ENCODE peak calls at places on chromosomes 6 and 20, in nine cellular contexts. C is lung; M is RWPE1; J is sigmoid colon; O is A549; U is CD8-positive, alpha-beta T cell; K is HL-60; G is upper lobe of right lung; B is fibroblast of lung. A is an unnamed sample.

GRCh38 chr6:42450314-42451145 is 1.2 kb downstream of the TRERF1 start:
- DNase-seq in C (no peak), M (peak), J (no peak), O (no peak), U (no peak), K (peak), G (no peak), B (peak), A (no peak)

GRCh38 chr6:112227411-112227810 is 27.0 kb downstream of the LAMA4 start:
- DNase-seq in C (no peak), M (no peak), J (no peak), O (no peak), U (no peak), K (no peak), G (no peak), B (no peak), A (no peak)

GRCh38 chr6:123994891-123995635 is 191.4 kb downstream of the NKAIN2 start:
- DNase-seq in C (no peak), M (no peak), J (no peak), O (no peak), U (no peak), K (no peak), G (no peak), B (no peak), A (no peak)

GRCh38 chr20:64111841-64112641 is 4.7 kb upstream of the NPBWR2 start:
- DNase-seq in C (no peak), M (no peak), J (peak), O (no peak), U (peak), K (peak), G (peak), B (no peak), A (no peak)

GRCh38 chr20:46994341-46994740 is 99.7 kb downstream of the EYA2 start:
- DNase-seq in C (no peak), M (no peak), J (no peak), O (no peak), U (no peak), K (no peak), G (no peak), B (no peak), A (no peak)

GRCh38 chr6:23349521-23350147 is 776.4 kb upstream of the NRSN1 start:
- DNase-seq in C (no peak), M (peak), J (no peak), O (peak), U (no peak), K (no peak), G (no peak), B (peak), A (no peak)

GRCh38 chr6:31771992-31772358 is 5.2 kb downstream of the VWA7 start:
- DNase-seq in C (no peak), M (no peak), J (no peak), O (no peak), U (no peak), K (no peak), G (no peak), B (peak), A (no peak)

GRCh38 chr6:1678201-1678600 is 68.5 kb downstream of the FOXC1 start:
- DNase-seq in C (no peak), M (no peak), J (no peak), O (no peak), U (no peak), K (no peak), G (no peak), B (no peak), A (no peak)

GRCh38 chr6:22756365-22756764 is 187.0 kb downstream of the HDGFL1 start:
- DNase-seq in C (no peak), M (no peak), J (no peak), O (no peak), U (no peak), K (no peak), G (no peak), B (peak), A (no peak)

DNA sequence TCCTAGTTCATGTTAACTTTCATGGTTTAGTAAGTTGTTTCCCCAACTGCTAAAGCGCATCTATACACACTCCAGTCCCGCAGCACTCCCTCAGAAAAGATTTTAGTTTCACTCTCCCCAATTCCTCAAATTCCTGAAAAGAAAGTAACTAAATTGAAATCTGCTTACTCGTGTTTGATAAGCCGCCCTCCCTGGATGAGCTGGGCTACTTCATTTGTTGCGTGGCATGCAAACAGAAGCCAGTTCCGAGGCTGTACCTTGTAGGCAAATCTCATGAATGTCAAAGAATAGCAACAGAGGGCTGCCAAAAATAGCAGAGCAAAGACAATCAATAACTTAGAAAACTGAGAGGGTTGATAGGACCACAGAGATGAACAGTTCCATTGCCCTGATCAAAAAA is 16.9 kb downstream of the MPC1 start:
- DNase-seq in C (no peak), M (no peak), J (no peak), O (no peak), U (no peak), K (no peak), G (no peak), B (no peak), A (no peak)
- H3K27ac ChIP-seq in C (no peak), M (no peak), J (peak), O (no peak), U (no peak), K (no peak), G (no peak), B (no peak), A (no peak)

GRCh38 chr20:60058869-60059268 is 100.6 kb downstream of the CDH26 start:
- DNase-seq in C (no peak), M (no peak), J (peak), O (no peak), U (no peak), K (peak), G (no peak), B (no peak), A (no peak)
- H3K27ac ChIP-seq in C (no peak), M (peak), J (no peak), O (no peak), U (peak), K (peak), G (peak), B (no peak), A (peak)

GRCh38 chr20:36645353-36645752 is 643 bp downstream of the SLA2 start:
- DNase-seq in C (no peak), M (no peak), J (no peak), O (no peak), U (no peak), K (no peak), G (no peak), B (no peak), A (no peak)
- H3K27ac ChIP-seq in C (no peak), M (no peak), J (no peak), O (no peak), U (peak), K (peak), G (peak), B (no peak), A (peak)

DNA sequence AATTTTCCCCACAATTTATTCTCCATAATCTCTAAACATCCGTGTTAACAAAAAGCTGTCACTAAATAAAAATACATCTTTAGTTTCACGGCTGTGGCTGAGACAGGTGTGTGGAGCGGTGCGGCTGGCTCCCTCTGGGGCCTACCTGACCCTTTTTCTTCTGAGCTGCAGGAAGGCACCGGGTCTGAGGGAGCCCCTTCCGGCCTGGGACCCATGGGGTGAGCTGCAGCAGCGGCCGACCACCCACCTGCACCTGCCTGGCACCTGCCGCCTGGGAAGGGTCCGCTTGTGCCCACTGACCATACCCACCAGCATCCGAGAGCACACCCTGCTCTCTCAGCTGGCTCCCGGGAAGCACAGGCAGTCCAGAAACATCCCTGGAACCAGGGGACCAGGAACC is 41.5 kb upstream of the FNDC1 start:
- DNase-seq in C (no peak), M (no peak), J (no peak), O (no peak), U (no peak), K (no peak), G (no peak), B (no peak), A (no peak)
- H3K27ac ChIP-seq in C (no peak), M (no peak), J (no peak), O (no peak), U (no peak), K (no peak), G (no peak), B (no peak), A (no peak)

GRCh38 chr20:50193169-50193850 is 2.7 kb downstream of the CEBPB start:
- DNase-seq in C (no peak), M (no peak), J (peak), O (no peak), U (no peak), K (no peak), G (no peak), B (peak), A (no peak)
- H3K27ac ChIP-seq in C (peak), M (peak), J (peak), O (peak), U (no peak), K (peak), G (peak), B (peak), A (peak)